ENCODE peak calls at places on chromosomes 11 and 22, in ten cellular contexts. Q, F, V, U, D, R, H, S, X and N are unnamed samples.

GRCh38 chr11:57456960-57457642 is 3.2 kb upstream of the RTN4RL2 start:
- DNase-seq in D (peak), R (peak), V (peak), H (peak), X (no peak), U (peak), S (peak), F (peak), Q (peak), N (peak)

GRCh38 chr11:94018721-94019120 is 2.4 kb upstream of the HEPHL1 start:
- DNase-seq in Q (no peak), U (no peak), V (no peak), R (no peak), D (no peak), X (no peak), F (no peak), S (no peak), H (no peak), N (no peak)

GRCh38 chr22:28051787-28052356 is 132.8 kb upstream of the PITPNB start:
- DNase-seq in X (no peak), U (peak), S (peak), Q (peak), V (peak), R (peak), D (peak), F (no peak), H (peak), N (no peak)

GRCh38 chr11:111944651-111945051 is 7.5 kb downstream of the DIXDC1 start:
- DNase-seq in R (no peak), Q (no peak), U (no peak), S (no peak), V (no peak), F (no peak), D (peak), H (no peak), X (no peak), N (no peak)

GRCh38 chr22:30485362-30485988 is 13.7 kb upstream of the SEC14L3 start:
- DNase-seq in D (peak), U (peak), R (peak), X (peak), S (peak), H (peak), Q (peak), F (peak), V (peak), N (peak)

GRCh38 chr11:65206901-65207300 is 25.2 kb downstream of the CAPN1 start:
- DNase-seq in U (no peak), D (no peak), H (no peak), R (no peak), F (no peak), Q (no peak), V (no peak), X (no peak), S (no peak), N (no peak)

GRCh38 chr11:19077965-19078364 is 17.4 kb upstream of the MRGPRX2 start:
- DNase-seq in V (no peak), X (no peak), F (no peak), H (no peak), U (no peak), Q (no peak), R (no peak), S (no peak), D (no peak), N (no peak)

GRCh38 chr11:64926689-64927088 is 2.2 kb downstream of the PPP2R5B start:
- DNase-seq in Q (no peak), R (peak), V (no peak), X (no peak), U (no peak), H (no peak), D (no peak), S (no peak), F (no peak), N (no peak)

GRCh38 chr22:42492323-42492690 is 27.3 kb downstream of the RRP7A start:
- DNase-seq in V (no peak), H (no peak), S (no peak), R (no peak), F (no peak), D (no peak), U (no peak), Q (no peak), X (no peak), N (no peak)

GRCh38 chr22:37563153-37564081 is 3.1 kb downstream of the CDC42EP1 start:
- DNase-seq in F (peak), S (no peak), D (peak), V (peak), U (peak), Q (peak), X (no peak), H (no peak), R (peak), N (no peak)

GRCh38 chr11:40290031-40290650 is 1169.3 kb downstream of the LRRC4C start:
- DNase-seq in R (no peak), U (no peak), X (no peak), H (no peak), F (no peak), D (peak), S (no peak), Q (no peak), V (no peak), N (no peak)

GRCh38 chr22:27628891-27629631 is 172.5 kb downstream of the MN1 start:
- DNase-seq in F (no peak), Q (no peak), H (no peak), D (no peak), S (no peak), X (no peak), V (no peak), U (no peak), R (no peak), N (no peak)

GRCh38 chr11:1880746-1881441 is 10.8 kb downstream of the PRR33 start:
- DNase-seq in X (peak), Q (no peak), S (no peak), V (no peak), R (no peak), U (peak), H (peak), F (no peak), D (no peak), N (peak)

GRCh38 chr11:64990222-64990918 is 6.4 kb downstream of the BATF2 start:
- DNase-seq in S (no peak), D (no peak), H (peak), X (no peak), F (no peak), V (peak), Q (no peak), R (no peak), U (peak), N (peak)

GRCh38 chr11:2571598-2572281 is 126.9 kb downstream of the KCNQ1 start:
- DNase-seq in Q (no peak), H (no peak), R (peak), D (no peak), F (no peak), V (no peak), U (peak), X (no peak), S (no peak), N (peak)

GRCh38 chr11:112290462-112290894 is 29.8 kb upstream of the PLET1 start:
- DNase-seq in S (no peak), Q (no peak), X (no peak), D (no peak), V (no peak), U (peak), R (no peak), F (no peak), H (no peak), N (no peak)

GRCh38 chr22:25853078-25853477 is 111.1 kb downstream of the MYO18B start:
- DNase-seq in X (no peak), R (no peak), H (peak), Q (no peak), D (no peak), S (peak), F (no peak), V (no peak), U (no peak), N (no peak)

GRCh38 chr22:19059481-19060278 is 62.5 kb downstream of the DGCR2 start:
- DNase-seq in D (no peak), U (peak), H (no peak), S (no peak), F (no peak), V (no peak), R (no peak), X (no peak), Q (no peak), N (peak)

GRCh38 chr22:43345356-43345755 is 2.2 kb upstream of the SCUBE1 start:
- DNase-seq in U (no peak), F (no peak), S (no peak), V (no peak), Q (no peak), D (no peak), X (no peak), H (no peak), R (no peak), N (peak)

GRCh38 chr11:86261328-86261727 is 16.8 kb downstream of the EED start:
- DNase-seq in R (no peak), H (no peak), X (no peak), V (no peak), S (no peak), F (no peak), Q (no peak), U (no peak), D (no peak), N (no peak)

GRCh38 chr11:67652965-67653845 is 2.7 kb upstream of the ACY3 start:
- DNase-seq in R (no peak), U (no peak), D (no peak), V (no peak), X (no peak), S (no peak), H (no peak), F (no peak), Q (no peak), N (peak)

GRCh38 chr11:134139873-134140331 is 71.0 kb downstream of the JAM3 start:
- DNase-seq in R (peak), H (peak), F (peak), V (peak), Q (peak), U (peak), S (peak), D (peak), X (peak), N (peak)

GRCh38 chr11:2375341-2375853 is 1.7 kb upstream of the CD81 start:
- DNase-seq in U (peak), S (no peak), X (no peak), F (no peak), V (peak), H (no peak), D (no peak), Q (peak), R (no peak), N (no peak)

GRCh38 chr11:125404136-125404810 is 91.8 kb downstream of the FEZ1 start:
- DNase-seq in V (no peak), F (no peak), D (no peak), R (no peak), S (no peak), U (no peak), X (no peak), H (no peak), Q (no peak), N (peak)

GRCh38 chr22:46788426-46789168 is 26.1 kb downstream of the TBC1D22A start:
- DNase-seq in S (no peak), Q (no peak), D (no peak), R (no peak), X (no peak), U (peak), F (no peak), V (no peak), H (no peak), N (no peak)

GRCh38 chr22:30444632-30445437 is 19.3 kb downstream of the MTFP1 start:
- DNase-seq in H (peak), X (no peak), V (no peak), U (no peak), R (no peak), F (no peak), Q (peak), D (peak), S (peak), N (no peak)

GRCh38 chr11:60634151-60634550 is 65.3 kb upstream of the MS4A8 start:
- DNase-seq in F (no peak), R (no peak), X (no peak), S (peak), U (no peak), Q (no peak), V (no peak), H (peak), D (no peak), N (no peak)

GRCh38 chr11:26271666-26272065 is 60.3 kb upstream of the ANO3 start:
- DNase-seq in V (no peak), D (no peak), U (no peak), F (no peak), R (no peak), Q (no peak), H (no peak), S (no peak), X (no peak), N (no peak)

GRCh38 chr11:90204832-90205646 is 17.8 kb downstream of the CHORDC1 start:
- DNase-seq in H (peak), X (no peak), V (no peak), S (peak), F (no peak), U (no peak), R (no peak), D (peak), Q (peak), N (no peak)

GRCh38 chr11:100739636-100740035 is 52.5 kb downstream of the ARHGAP42 start:
- DNase-seq in U (no peak), F (peak), H (no peak), X (no peak), Q (peak), S (no peak), D (peak), R (no peak), V (peak), N (no peak)

GRCh38 chr11:120625565-120625964 is 114.0 kb downstream of the GRIK4 start:
- DNase-seq in X (no peak), U (no peak), H (no peak), D (no peak), V (no peak), Q (no peak), F (no peak), R (no peak), S (no peak), N (no peak)

GRCh38 chr11:2377511-2378443 is 667 bp downstream of the CD81 start:
- DNase-seq in X (peak), S (peak), H (peak), V (peak), D (peak), Q (no peak), F (peak), R (peak), U (peak), N (peak)

GRCh38 chr22:39294571-39295468 is 24.6 kb downstream of the RPL3 start:
- DNase-seq in H (no peak), V (no peak), Q (no peak), X (no peak), D (no peak), S (no peak), F (no peak), R (no peak), U (no peak), N (no peak)

GRCh38 chr11:19345848-19346681 is 105.3 kb upstream of the E2F8 start:
- DNase-seq in R (no peak), X (peak), H (peak), D (no peak), U (no peak), S (peak), Q (no peak), F (no peak), V (no peak), N (peak)

GRCh38 chr11:57249384-57250319 is 12.6 kb upstream of the APLNR start:
- DNase-seq in V (peak), R (peak), F (peak), S (peak), D (peak), X (no peak), H (peak), U (peak), Q (peak), N (peak)

GRCh38 chr22:24061124-24061684 is 50.1 kb downstream of the CABIN1 start:
- DNase-seq in X (no peak), H (no peak), F (no peak), R (no peak), D (no peak), Q (no peak), V (no peak), S (no peak), U (no peak), N (no peak)

GRCh38 chr22:24066260-24066659 is 55.2 kb downstream of the CABIN1 start:
- DNase-seq in V (peak), S (no peak), D (no peak), F (no peak), Q (no peak), H (no peak), X (no peak), U (peak), R (no peak), N (no peak)

GRCh38 chr22:24066872-24067271 is 55.8 kb downstream of the CABIN1 start:
- DNase-seq in S (no peak), X (no peak), Q (no peak), R (no peak), U (peak), D (no peak), F (no peak), H (no peak), V (no peak), N (no peak)

GRCh38 chr22:24063361-24063760 is 52.3 kb downstream of the CABIN1 start:
- DNase-seq in D (no peak), H (no peak), U (no peak), X (no peak), V (no peak), R (no peak), F (no peak), Q (no peak), S (no peak), N (no peak)

DNA sequence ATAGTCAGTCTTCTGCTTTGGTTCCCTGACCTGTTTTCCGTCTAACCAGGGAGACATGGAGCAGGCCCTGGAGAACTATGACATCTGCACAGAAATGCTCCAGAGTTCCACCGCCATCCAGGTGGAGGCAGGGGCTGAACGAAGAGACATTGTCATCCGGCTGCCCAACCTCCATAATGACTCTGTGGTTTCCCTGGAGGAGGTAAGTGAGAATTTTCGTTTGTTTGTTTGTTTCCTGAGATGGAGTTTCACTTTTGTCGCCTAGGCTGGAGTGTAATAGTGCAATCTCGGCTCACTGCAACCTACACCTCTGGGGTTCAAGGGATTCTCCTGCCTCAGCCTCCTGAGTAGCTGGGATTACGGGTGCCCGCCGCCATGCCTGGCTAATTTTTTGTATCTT is 52.9 kb downstream of the CABIN1 start:
- DNase-seq in R (no peak), D (no peak), Q (no peak), H (no peak), X (no peak), F (no peak), V (no peak), U (peak), S (no peak), N (no peak)
- TF ChIP-seq POLR2A in R (no peak), D (no peak), Q (no peak), H (no peak), X (no peak), F (no peak), V (no peak), U (no peak), S (no peak), N (no peak)

GRCh38 chr22:36153756-36154155 is 6.8 kb downstream of the APOL3 start:
- DNase-seq in V (no peak), D (no peak), R (no peak), U (no peak), S (no peak), F (no peak), Q (peak), X (no peak), H (no peak), N (no peak)

GRCh38 chr22:36155702-36156101 is 4.9 kb downstream of the APOL3 start:
- DNase-seq in S (no peak), R (peak), D (no peak), H (no peak), F (no peak), Q (peak), X (no peak), U (peak), V (peak), N (no peak)

GRCh38 chr22:36156119-36156514 is 4.4 kb downstream of the APOL3 start:
- DNase-seq in U (no peak), F (no peak), S (no peak), Q (no peak), R (no peak), X (no peak), V (no peak), D (no peak), H (no peak), N (no peak)

GRCh38 chr22:36160499-36160942 is at the start of gene APOL3:
- DNase-seq in X (no peak), D (peak), U (peak), S (no peak), R (peak), F (peak), Q (no peak), V (peak), H (no peak), N (peak)

GRCh38 chr22:36156515-36157419 is 3.8 kb downstream of the APOL3 start:
- DNase-seq in S (peak), U (peak), X (no peak), F (peak), H (peak), D (peak), R (peak), Q (peak), V (peak), N (peak)
- TF ChIP-seq POLR2A in S (no peak), U (no peak), X (no peak), F (no peak), H (no peak), D (no peak), R (peak), Q (no peak), V (no peak), N (peak)

DNA sequence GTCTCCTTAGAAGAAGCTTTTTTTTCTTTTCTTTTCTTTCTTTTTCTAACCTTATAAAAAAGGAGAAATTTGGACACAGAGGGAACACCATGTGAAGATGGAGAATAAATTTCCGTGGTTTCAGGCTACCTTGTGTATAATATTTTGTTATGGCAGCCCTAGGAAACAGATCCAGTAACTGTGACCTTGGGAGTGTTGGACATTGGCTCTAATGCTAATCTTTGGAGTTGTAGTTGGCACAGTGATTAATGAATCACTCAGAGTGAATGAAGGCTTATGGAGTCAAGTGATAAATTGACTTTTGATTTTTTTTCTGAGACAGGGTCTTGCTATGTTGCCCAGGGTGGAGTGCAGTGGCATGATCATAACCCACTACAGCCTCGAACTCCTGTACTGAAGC is 15.5 kb upstream of the PHOX2A start:
- DNase-seq in D (no peak), U (no peak), Q (no peak), S (no peak), X (no peak), F (no peak), R (no peak), H (no peak), V (no peak), N (no peak)
- TF ChIP-seq POLR2A in D (no peak), U (no peak), Q (no peak), S (no peak), X (no peak), F (no peak), R (no peak), H (no peak), V (no peak), N (no peak)

DNA sequence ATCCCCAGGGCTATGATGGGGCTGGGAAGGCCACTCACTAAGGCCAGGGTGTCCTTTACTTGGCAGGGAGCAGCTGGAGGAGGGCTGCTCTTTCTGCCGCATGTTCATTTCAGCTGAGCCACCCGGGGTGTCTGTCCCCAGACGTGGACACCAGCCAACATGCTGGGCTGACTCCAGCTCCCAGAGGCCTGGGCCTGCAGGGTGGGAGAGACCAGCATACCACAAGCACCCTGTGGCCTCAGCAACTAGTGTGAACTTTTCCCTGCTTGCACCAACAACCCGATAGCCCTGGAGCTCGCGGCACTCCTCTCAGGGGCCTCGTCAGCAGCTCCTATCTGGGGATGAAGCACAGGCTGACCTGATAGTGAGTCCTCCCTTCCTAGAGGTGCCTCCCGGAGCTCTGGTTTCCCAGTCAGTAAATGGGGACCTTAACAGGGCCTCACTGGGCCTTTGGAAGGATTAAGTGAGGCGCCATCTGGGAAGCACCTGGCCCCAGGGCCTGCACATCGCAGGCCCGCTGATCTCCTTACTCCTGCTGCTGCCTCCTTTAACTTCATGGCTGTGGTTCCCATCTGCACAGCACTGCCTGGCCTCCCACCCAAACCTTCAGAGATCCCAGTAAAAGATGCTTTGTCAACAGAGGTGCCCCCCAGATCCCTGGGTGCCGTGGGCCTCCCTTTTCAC is 83.4 kb downstream of the GALNT18 start:
- DNase-seq in R (peak), F (no peak), X (no peak), Q (no peak), V (peak), U (no peak), S (no peak), D (no peak), H (no peak), N (no peak)
- TF ChIP-seq POLR2A in R (no peak), F (no peak), X (no peak), Q (no peak), V (no peak), U (no peak), S (no peak), D (no peak), H (no peak), N (no peak)

GRCh38 chr11:45285931-45286632 is at the start of gene SYT13:
- DNase-seq in V (no peak), U (no peak), D (no peak), F (no peak), S (no peak), Q (no peak), R (no peak), H (no peak), X (no peak), N (no peak)
- TF ChIP-seq POLR2A in V (no peak), U (peak), D (no peak), F (no peak), S (no peak), Q (no peak), R (no peak), H (no peak), X (no peak), N (no peak)